ENCODE peak calls at places on chromosomes 1 and 21, in six cellular contexts. Q is hepatocyte, F is IMR-90, E is left lung, V is heart left ventricle, D is upper lobe of right lung. M is an unnamed sample.
A peak's percentile ranks its signal among the peaks of the same experiment; 100 is the strongest.

GRCh38 chr1:15975805-15976680 is at the start of gene ZBTB17:
- DNase-seq in V (peak; percentile 96), F (peak; percentile 91), D (peak; percentile 97), Q (peak; percentile 98), E (peak; percentile 97), M (peak; percentile 99)

GRCh38 chr21:36323032-36323431 is 3.0 kb downstream of the MORC3 start:
- DNase-seq in Q (no peak), D (no peak), F (peak; percentile 20), V (no peak), E (no peak), M (no peak)

GRCh38 chr1:18815203-18815531 is 44.3 kb downstream of the TAS1R2 start:
- DNase-seq in V (no peak), F (no peak), Q (no peak), E (no peak), D (no peak), M (no peak)

GRCh38 chr1:38183094-38183493 is 136.5 kb upstream of the POU3F1 start:
- DNase-seq in Q (no peak), E (no peak), F (no peak), V (no peak), D (no peak), M (no peak)

GRCh38 chr21:46100426-46100825 is 2.5 kb downstream of the COL6A2 start:
- DNase-seq in E (no peak), F (peak; percentile 64), V (peak; percentile 7), D (no peak), Q (peak; percentile 5), M (no peak)

GRCh38 chr1:61253059-61253735 is 170.8 kb downstream of the NFIA start:
- DNase-seq in Q (peak; percentile 51), D (no peak), F (peak; percentile 17), V (peak; percentile 81), E (no peak), M (peak; percentile 81)

GRCh38 chr1:119275145-119275929 is 93.2 kb upstream of the HAO2 start:
- DNase-seq in E (no peak), D (no peak), Q (peak; percentile 68), V (peak; percentile 30), F (peak; percentile 67), M (no peak)

GRCh38 chr1:227885648-227886502 is 61.9 kb downstream of the WNT9A start:
- DNase-seq in D (peak; percentile 70), Q (peak; percentile 39), V (peak; percentile 66), F (peak; percentile 29), E (peak; percentile 84), M (no peak)

GRCh38 chr1:1782399-1783221 is 4.3 kb upstream of the NADK start:
- DNase-seq in V (peak; percentile 62), Q (peak; percentile 81), D (peak; percentile 88), E (peak; percentile 89), F (peak; percentile 54), M (peak; percentile 90)

GRCh38 chr1:40919475-40920011 is 57.4 kb upstream of the CITED4 start:
- DNase-seq in D (no peak), V (no peak), Q (no peak), F (no peak), E (no peak), M (peak; percentile 71)

GRCh38 chr21:43208561-43209332 is 39.9 kb downstream of the CRYAA start:
- DNase-seq in D (peak; percentile 49), V (peak; percentile 14), E (no peak), Q (no peak), F (no peak), M (no peak)

GRCh38 chr1:186492531-186493291 is 31.8 kb upstream of the PDC start:
- DNase-seq in F (no peak), D (no peak), Q (no peak), V (no peak), E (no peak), M (no peak)

GRCh38 chr1:197521118-197521739 is 253.2 kb downstream of the CRB1 start:
- DNase-seq in Q (peak; percentile 42), F (peak; percentile 44), E (no peak), D (no peak), V (no peak), M (no peak)

GRCh38 chr1:165235158-165235776 is 121.2 kb downstream of the LMX1A start:
- DNase-seq in E (peak; percentile 77), V (no peak), D (no peak), F (no peak), Q (peak; percentile 16), M (peak; percentile 6)

GRCh38 chr1:224287714-224288113 is 42.3 kb downstream of the NVL start:
- DNase-seq in Q (no peak), V (no peak), E (no peak), F (no peak), D (no peak), M (no peak)

GRCh38 chr1:8962812-8963669 is 17.4 kb downstream of the CA6 start:
- DNase-seq in V (no peak), E (no peak), Q (peak; percentile 74), D (peak; percentile 78), F (no peak), M (no peak)

GRCh38 chr1:58573705-58574591 is 3.1 kb downstream of the TACSTD2 start:
- DNase-seq in Q (no peak), V (no peak), D (no peak), F (no peak), E (no peak), M (peak; percentile 74)

GRCh38 chr1:195965036-195965435 is 643.2 kb downstream of the KCNT2 start:
- DNase-seq in Q (no peak), D (no peak), V (no peak), F (no peak), E (no peak), M (no peak)

GRCh38 chr1:3645247-3645646 is 4.7 kb downstream of the WRAP73 start:
- DNase-seq in Q (no peak), D (peak; percentile 52), F (no peak), V (no peak), E (peak; percentile 50), M (no peak)

GRCh38 chr1:246214708-246215504 is 292.2 kb downstream of the SMYD3 start:
- DNase-seq in F (peak; percentile 98), Q (peak; percentile 62), D (no peak), E (no peak), V (no peak), M (no peak)

GRCh38 chr1:233907139-233907538 is 2.7 kb downstream of the SLC35F3 start:
- DNase-seq in F (no peak), V (no peak), E (no peak), Q (no peak), D (no peak), M (no peak)

GRCh38 chr1:233904979-233905415 is 521 bp downstream of the SLC35F3 start:
- DNase-seq in Q (peak; percentile 32), V (no peak), F (no peak), E (peak; percentile 75), D (peak; percentile 65), M (no peak)

GRCh38 chr1:233908092-233908491 is 3.6 kb downstream of the SLC35F3 start:
- DNase-seq in D (no peak), Q (no peak), F (no peak), V (no peak), E (no peak), M (no peak)

GRCh38 chr1:233909195-233909594 is 4.7 kb downstream of the SLC35F3 start:
- DNase-seq in E (no peak), F (no peak), V (no peak), Q (no peak), D (no peak), M (no peak)

GRCh38 chr1:233905416-233906051 is 1.1 kb downstream of the SLC35F3 start:
- DNase-seq in E (peak; percentile 67), F (no peak), V (no peak), D (no peak), Q (no peak), M (peak; percentile 42)
- H3K4me3 ChIP-seq in E (peak overlapping the region; percentile 28), F (no peak overlapping the region), V (no peak overlapping the region), D (no peak overlapping the region), Q (peak overlapping the region; percentile 51), M (no peak overlapping the region)

DNA sequence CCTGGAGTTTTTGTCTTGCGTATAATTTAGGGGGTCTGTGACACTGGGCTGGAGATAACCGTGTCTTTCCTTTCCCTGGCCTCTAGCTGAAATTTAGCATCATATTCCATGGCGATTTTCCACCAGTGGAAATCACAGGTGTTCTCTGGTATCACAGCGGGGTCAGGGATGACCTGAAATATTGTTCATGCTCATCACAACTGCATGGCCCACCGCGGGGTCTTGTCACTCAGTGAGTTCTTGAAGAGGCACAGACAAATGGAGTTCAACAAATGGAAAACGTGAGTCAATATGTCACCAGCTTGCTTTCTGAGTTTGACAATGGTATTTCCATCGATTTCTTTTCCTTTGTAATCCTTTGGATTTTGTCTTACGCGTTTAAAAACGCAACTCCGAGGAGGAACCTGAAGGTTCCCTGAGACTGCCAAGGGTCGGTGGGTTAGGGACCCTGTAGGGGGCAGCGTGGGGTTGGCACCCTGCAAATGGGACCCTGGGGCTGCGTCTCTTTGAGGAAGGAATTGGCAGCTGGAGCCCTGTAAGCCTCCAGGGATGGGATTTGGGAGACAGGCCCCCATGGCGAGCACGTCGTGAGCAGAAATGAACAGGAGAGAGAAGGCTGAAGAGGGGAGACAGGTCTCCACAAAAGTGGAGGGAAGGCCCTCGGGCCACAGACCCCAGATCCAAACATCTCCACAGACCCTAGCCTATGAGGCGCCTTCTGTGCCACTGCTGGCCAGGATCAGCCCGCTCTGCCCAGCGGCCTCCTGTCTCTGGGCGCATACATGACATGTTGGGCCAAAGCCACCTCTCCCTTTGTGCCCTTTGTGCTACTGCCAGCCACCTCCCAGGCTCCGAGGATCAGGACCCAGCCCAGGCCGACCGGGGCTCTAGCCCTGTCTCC is 32.1 kb upstream of the RUNX3 start:
- DNase-seq in F (no peak), Q (no peak), E (no peak), D (no peak), V (no peak), M (no peak)
- TF ChIP-seq CTCF in F (no peak), Q (no peak), E (no peak), D (no peak), V (no peak), M (no peak)

GRCh38 chr21:32425628-32426027 is 13.1 kb downstream of the EVA1C start:
- DNase-seq in F (no peak), D (no peak), Q (no peak), V (no peak), E (no peak), M (no peak)

GRCh38 chr21:32427958-32428623 is 15.6 kb downstream of the EVA1C start:
- DNase-seq in D (no peak), F (no peak), Q (no peak), E (no peak), V (no peak), M (no peak)

GRCh38 chr21:32424674-32425073 is 12.2 kb downstream of the EVA1C start:
- DNase-seq in E (no peak), V (no peak), Q (no peak), D (no peak), F (no peak), M (no peak)

GRCh38 chr21:32426066-32426465 is 13.6 kb downstream of the EVA1C start:
- DNase-seq in Q (no peak), V (no peak), E (no peak), D (no peak), F (no peak), M (no peak)

GRCh38 chr21:32426592-32427051 is 14.1 kb downstream of the EVA1C start:
- DNase-seq in D (peak; percentile 20), V (no peak), Q (no peak), F (peak; percentile 43), E (no peak), M (no peak)
- H3K4me3 ChIP-seq in D (no peak overlapping the region), V (no peak overlapping the region), Q (no peak overlapping the region), F (no peak overlapping the region), E (no peak overlapping the region), M (no peak overlapping the region)

DNA sequence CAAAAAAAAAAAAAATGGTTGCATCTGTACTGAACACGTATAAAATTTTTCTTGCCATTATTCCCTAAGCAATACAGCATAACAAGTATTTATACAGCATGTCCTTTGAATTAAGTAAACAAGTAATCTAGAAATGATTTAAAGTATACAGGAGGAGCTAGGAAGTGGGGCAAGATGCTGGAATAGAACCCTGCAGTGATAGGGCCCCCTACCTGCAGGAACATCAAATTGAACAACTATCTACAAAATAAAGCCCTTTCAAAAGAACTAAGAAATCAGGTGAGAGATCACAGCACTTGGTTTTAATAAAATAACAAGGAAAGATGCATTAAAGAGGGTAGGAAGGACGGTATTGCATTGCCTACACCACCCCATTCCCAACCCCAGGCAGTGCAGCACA is 10.9 kb downstream of the TSHB start:
- DNase-seq in E (no peak), F (no peak), Q (no peak), V (no peak), D (no peak), M (no peak)
- TF ChIP-seq CTCF in E (no peak), F (no peak), Q (no peak), V (no peak), D (no peak), M (no peak)

M was measured in pancreas.